ENCODE peak calls at places on chromosome 16, in seven cellular contexts. One of them, this sample, is unnamed.

GRCh38 chr16:16797239-16797638 is 418.3 kb downstream of the NPIPA7 start:
- DNase-seq in fibroblast of pulmonary artery: no peak
- DNase-seq in Caco-2: no peak
- DNase-seq in heart left ventricle: no peak
- DNase-seq in foreskin fibroblast: no peak
- DNase-seq in lower leg skin: no peak
- DNase-seq in GM23338: peak; percentile 72
- DNase-seq in this sample: no peak

GRCh38 chr16:8867483-8868271 is 1.1 kb downstream of the CARHSP1 start:
- DNase-seq in fibroblast of pulmonary artery: no peak
- DNase-seq in Caco-2: no peak
- DNase-seq in heart left ventricle: peak; percentile 67
- DNase-seq in foreskin fibroblast: no peak
- DNase-seq in lower leg skin: no peak
- DNase-seq in GM23338: no peak
- DNase-seq in this sample: peak; percentile 51

GRCh38 chr16:17359778-17360177 is 111.0 kb downstream of the XYLT1 start:
- DNase-seq in fibroblast of pulmonary artery: no peak
- DNase-seq in Caco-2: no peak
- DNase-seq in heart left ventricle: no peak
- DNase-seq in foreskin fibroblast: peak; percentile 71
- DNase-seq in lower leg skin: no peak
- DNase-seq in GM23338: no peak
- DNase-seq in this sample: no peak

GRCh38 chr16:4362476-4363250 is 9.0 kb upstream of the VASN start:
- DNase-seq in fibroblast of pulmonary artery: no peak
- DNase-seq in Caco-2: no peak
- DNase-seq in heart left ventricle: no peak
- DNase-seq in foreskin fibroblast: no peak
- DNase-seq in lower leg skin: no peak
- DNase-seq in GM23338: no peak
- DNase-seq in this sample: no peak

GRCh38 chr16:27852681-27853080 is 210.8 kb downstream of the GSG1L start:
- DNase-seq in fibroblast of pulmonary artery: no peak
- DNase-seq in Caco-2: no peak
- DNase-seq in heart left ventricle: no peak
- DNase-seq in foreskin fibroblast: no peak
- DNase-seq in lower leg skin: no peak
- DNase-seq in GM23338: no peak
- DNase-seq in this sample: no peak

GRCh38 chr16:4733747-4734062 is 366 bp downstream of the ANKS3 start:
- DNase-seq in fibroblast of pulmonary artery: no peak
- DNase-seq in Caco-2: no peak
- DNase-seq in heart left ventricle: no peak
- DNase-seq in foreskin fibroblast: no peak
- DNase-seq in lower leg skin: no peak
- DNase-seq in GM23338: no peak
- DNase-seq in this sample: no peak

GRCh38 chr16:85390511-85391174 is 222.5 kb upstream of the GSE1 start:
- DNase-seq in fibroblast of pulmonary artery: peak; percentile 94
- DNase-seq in Caco-2: peak; percentile 95
- DNase-seq in heart left ventricle: peak; percentile 91
- DNase-seq in foreskin fibroblast: peak; percentile 90
- DNase-seq in lower leg skin: peak; percentile 83
- DNase-seq in GM23338: no peak
- DNase-seq in this sample: peak; percentile 77

GRCh38 chr16:65728172-65728571 is 606.3 kb upstream of the CDH11 start:
- DNase-seq in fibroblast of pulmonary artery: peak; percentile 18
- DNase-seq in Caco-2: no peak
- DNase-seq in heart left ventricle: peak; percentile 28
- DNase-seq in foreskin fibroblast: no peak
- DNase-seq in lower leg skin: peak; percentile 26
- DNase-seq in GM23338: peak; percentile 51
- DNase-seq in this sample: no peak

GRCh38 chr16:22188595-22189442 is 17.3 kb upstream of the EEF2K start:
- DNase-seq in fibroblast of pulmonary artery: peak; percentile 96
- DNase-seq in Caco-2: peak; percentile 69
- DNase-seq in heart left ventricle: peak; percentile 66
- DNase-seq in foreskin fibroblast: peak; percentile 86
- DNase-seq in lower leg skin: peak; percentile 75
- DNase-seq in GM23338: peak; percentile 87
- DNase-seq in this sample: no peak

GRCh38 chr16:31179153-31179746 is 689 bp upstream of the FUS start:
- DNase-seq in fibroblast of pulmonary artery: no peak
- DNase-seq in Caco-2: no peak
- DNase-seq in heart left ventricle: no peak
- DNase-seq in foreskin fibroblast: no peak
- DNase-seq in lower leg skin: no peak
- DNase-seq in GM23338: no peak
- DNase-seq in this sample: no peak

GRCh38 chr16:28935924-28936783 is 4.4 kb downstream of the CD19 start:
- DNase-seq in fibroblast of pulmonary artery: peak; percentile 77
- DNase-seq in Caco-2: peak; percentile 48
- DNase-seq in heart left ventricle: peak; percentile 84
- DNase-seq in foreskin fibroblast: peak; percentile 61
- DNase-seq in lower leg skin: peak; percentile 65
- DNase-seq in GM23338: peak; percentile 96
- DNase-seq in this sample: peak; percentile 66

GRCh38 chr16:14374451-14375131 is 255.5 kb downstream of the PARN start:
- DNase-seq in fibroblast of pulmonary artery: no peak
- DNase-seq in Caco-2: no peak
- DNase-seq in heart left ventricle: no peak
- DNase-seq in foreskin fibroblast: no peak
- DNase-seq in lower leg skin: no peak
- DNase-seq in GM23338: no peak
- DNase-seq in this sample: no peak

GRCh38 chr16:22372882-22373661 is 1.3 kb downstream of the CDR2 start:
- DNase-seq in fibroblast of pulmonary artery: no peak
- DNase-seq in Caco-2: no peak
- DNase-seq in heart left ventricle: no peak
- DNase-seq in foreskin fibroblast: no peak
- DNase-seq in lower leg skin: no peak
- DNase-seq in GM23338: no peak
- DNase-seq in this sample: no peak

GRCh38 chr16:85289760-85290625 is 177.7 kb upstream of the CIBAR2 start:
- DNase-seq in fibroblast of pulmonary artery: no peak
- DNase-seq in Caco-2: no peak
- DNase-seq in heart left ventricle: no peak
- DNase-seq in foreskin fibroblast: no peak
- DNase-seq in lower leg skin: no peak
- DNase-seq in GM23338: no peak
- DNase-seq in this sample: no peak

GRCh38 chr16:29256501-29256981 is 150.0 kb downstream of the NPIPB11 start:
- DNase-seq in fibroblast of pulmonary artery: no peak
- DNase-seq in Caco-2: no peak
- DNase-seq in heart left ventricle: no peak
- DNase-seq in foreskin fibroblast: no peak
- DNase-seq in lower leg skin: no peak
- DNase-seq in GM23338: peak; percentile 37
- DNase-seq in this sample: no peak

GRCh38 chr16:63650550-63650949 is 1471.3 kb downstream of the CDH11 start:
- DNase-seq in fibroblast of pulmonary artery: no peak
- DNase-seq in Caco-2: no peak
- DNase-seq in heart left ventricle: no peak
- DNase-seq in foreskin fibroblast: no peak
- DNase-seq in lower leg skin: no peak
- DNase-seq in GM23338: no peak
- DNase-seq in this sample: no peak

GRCh38 chr16:66365588-66365987 is 903 bp upstream of the CDH5 start:
- DNase-seq in fibroblast of pulmonary artery: peak; percentile 92
- DNase-seq in Caco-2: no peak
- DNase-seq in heart left ventricle: peak; percentile 75
- DNase-seq in foreskin fibroblast: no peak
- DNase-seq in lower leg skin: peak; percentile 59
- DNase-seq in GM23338: no peak
- DNase-seq in this sample: no peak

GRCh38 chr16:70579648-70580630 is 56.3 kb downstream of the SF3B3 start:
- DNase-seq in fibroblast of pulmonary artery: no peak
- DNase-seq in Caco-2: no peak
- DNase-seq in heart left ventricle: peak; percentile 43
- DNase-seq in foreskin fibroblast: no peak
- DNase-seq in lower leg skin: no peak
- DNase-seq in GM23338: no peak
- DNase-seq in this sample: no peak

GRCh38 chr16:26905336-26905735 is 161.4 kb upstream of the C16orf82 start:
- DNase-seq in fibroblast of pulmonary artery: no peak
- DNase-seq in Caco-2: no peak
- DNase-seq in heart left ventricle: no peak
- DNase-seq in foreskin fibroblast: peak; percentile 9
- DNase-seq in lower leg skin: no peak
- DNase-seq in GM23338: no peak
- DNase-seq in this sample: no peak

GRCh38 chr16:13982446-13982845 is 62.5 kb downstream of the ERCC4 start:
- DNase-seq in fibroblast of pulmonary artery: peak; percentile 17
- DNase-seq in Caco-2: no peak
- DNase-seq in heart left ventricle: no peak
- DNase-seq in foreskin fibroblast: no peak
- DNase-seq in lower leg skin: no peak
- DNase-seq in GM23338: no peak
- DNase-seq in this sample: no peak

DNA sequence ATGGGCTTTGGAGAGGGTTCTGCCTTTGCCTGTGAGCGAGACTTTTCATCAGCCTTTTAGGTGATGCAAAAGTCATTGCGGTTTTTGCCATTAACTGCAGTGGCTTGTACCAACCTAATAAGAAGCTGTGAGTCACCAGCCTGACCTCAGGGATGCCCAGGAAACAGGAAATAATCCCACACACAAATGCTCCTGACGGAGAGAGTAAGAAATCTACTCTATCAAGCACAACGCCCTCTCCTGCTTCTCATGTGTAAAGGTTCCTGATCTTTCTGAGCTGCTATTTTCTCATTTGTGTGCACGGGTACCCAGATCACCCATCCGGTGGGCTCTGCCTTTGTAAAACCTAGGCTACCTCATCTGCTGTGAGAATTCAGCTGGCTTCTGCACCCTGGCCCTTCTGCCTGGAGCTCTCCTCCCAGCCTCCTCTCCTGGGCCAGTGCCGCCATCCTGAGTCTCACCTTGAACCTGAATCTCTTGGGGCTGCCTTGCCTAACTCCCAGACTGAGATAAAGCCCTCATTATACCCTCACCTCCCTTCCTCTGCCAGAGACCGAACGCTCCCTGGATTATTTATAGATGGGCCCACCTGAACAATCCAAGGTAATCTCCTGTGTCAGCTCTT is 299.7 kb downstream of the C16orf95 start:
- DNase-seq in fibroblast of pulmonary artery: peak; percentile 83
- DNase-seq in Caco-2: peak; percentile 13
- DNase-seq in heart left ventricle: no peak
- DNase-seq in foreskin fibroblast: peak; percentile 83
- DNase-seq in lower leg skin: no peak
- DNase-seq in GM23338: peak; percentile 62
- DNase-seq in this sample: no peak
- TF ChIP-seq CTCF in fibroblast of pulmonary artery: peak; percentile 46
- TF ChIP-seq CTCF in Caco-2: no peak
- TF ChIP-seq CTCF in heart left ventricle: no peak
- TF ChIP-seq CTCF in foreskin fibroblast: no peak
- TF ChIP-seq CTCF in lower leg skin: no peak
- TF ChIP-seq CTCF in GM23338: peak; percentile 48
- TF ChIP-seq CTCF in this sample: no peak

DNA sequence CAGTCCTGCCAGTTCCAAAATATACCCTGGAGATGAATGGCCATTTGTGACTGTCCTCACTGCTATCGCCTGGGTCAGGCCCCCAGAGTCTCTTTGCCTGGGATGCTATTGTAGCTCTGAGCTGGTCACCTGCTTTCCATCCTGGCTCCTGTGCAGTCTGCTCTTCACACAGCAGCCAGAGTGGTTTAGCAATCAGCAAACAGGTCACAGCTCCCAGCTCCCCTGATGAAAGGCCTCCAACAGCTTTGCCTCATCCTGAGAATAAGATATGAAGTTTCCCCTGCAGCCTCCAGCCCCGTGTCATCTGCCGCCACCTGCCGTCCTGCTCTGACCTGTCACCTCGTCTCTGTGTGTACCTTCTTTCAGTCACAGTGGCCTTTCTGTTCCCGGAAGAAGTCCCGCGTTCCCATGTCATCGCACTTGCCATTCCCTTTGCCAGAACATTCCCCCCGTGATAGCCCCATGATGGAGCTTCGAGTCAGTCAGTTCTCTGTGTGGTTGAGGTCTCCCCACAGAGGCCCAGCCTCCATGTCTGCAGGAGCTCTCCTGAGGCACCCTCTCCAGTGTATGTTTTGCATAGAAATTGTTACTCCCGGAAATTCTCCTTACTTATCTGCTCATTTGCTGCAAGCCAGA is 281.5 kb downstream of the SNX29 start:
- DNase-seq in fibroblast of pulmonary artery: no peak
- DNase-seq in Caco-2: peak; percentile 85
- DNase-seq in heart left ventricle: no peak
- DNase-seq in foreskin fibroblast: no peak
- DNase-seq in lower leg skin: no peak
- DNase-seq in GM23338: peak; percentile 28
- DNase-seq in this sample: no peak
- TF ChIP-seq CTCF in fibroblast of pulmonary artery: no peak
- TF ChIP-seq CTCF in Caco-2: peak; percentile 37
- TF ChIP-seq CTCF in heart left ventricle: no peak
- TF ChIP-seq CTCF in foreskin fibroblast: no peak
- TF ChIP-seq CTCF in lower leg skin: no peak
- TF ChIP-seq CTCF in GM23338: peak; percentile 63
- TF ChIP-seq CTCF in this sample: no peak

GRCh38 chr16:78705694-78706093 is 606.2 kb downstream of the WWOX start:
- DNase-seq in fibroblast of pulmonary artery: peak; percentile 10
- DNase-seq in Caco-2: no peak
- DNase-seq in heart left ventricle: no peak
- DNase-seq in foreskin fibroblast: no peak
- DNase-seq in lower leg skin: no peak
- DNase-seq in GM23338: peak; percentile 62
- DNase-seq in this sample: no peak
- TF ChIP-seq CTCF in fibroblast of pulmonary artery: peak; percentile 8
- TF ChIP-seq CTCF in Caco-2: peak; percentile 65
- TF ChIP-seq CTCF in heart left ventricle: peak; percentile 11
- TF ChIP-seq CTCF in foreskin fibroblast: no peak
- TF ChIP-seq CTCF in lower leg skin: no peak
- TF ChIP-seq CTCF in GM23338: peak; percentile 71
- TF ChIP-seq CTCF in this sample: no peak

DNA sequence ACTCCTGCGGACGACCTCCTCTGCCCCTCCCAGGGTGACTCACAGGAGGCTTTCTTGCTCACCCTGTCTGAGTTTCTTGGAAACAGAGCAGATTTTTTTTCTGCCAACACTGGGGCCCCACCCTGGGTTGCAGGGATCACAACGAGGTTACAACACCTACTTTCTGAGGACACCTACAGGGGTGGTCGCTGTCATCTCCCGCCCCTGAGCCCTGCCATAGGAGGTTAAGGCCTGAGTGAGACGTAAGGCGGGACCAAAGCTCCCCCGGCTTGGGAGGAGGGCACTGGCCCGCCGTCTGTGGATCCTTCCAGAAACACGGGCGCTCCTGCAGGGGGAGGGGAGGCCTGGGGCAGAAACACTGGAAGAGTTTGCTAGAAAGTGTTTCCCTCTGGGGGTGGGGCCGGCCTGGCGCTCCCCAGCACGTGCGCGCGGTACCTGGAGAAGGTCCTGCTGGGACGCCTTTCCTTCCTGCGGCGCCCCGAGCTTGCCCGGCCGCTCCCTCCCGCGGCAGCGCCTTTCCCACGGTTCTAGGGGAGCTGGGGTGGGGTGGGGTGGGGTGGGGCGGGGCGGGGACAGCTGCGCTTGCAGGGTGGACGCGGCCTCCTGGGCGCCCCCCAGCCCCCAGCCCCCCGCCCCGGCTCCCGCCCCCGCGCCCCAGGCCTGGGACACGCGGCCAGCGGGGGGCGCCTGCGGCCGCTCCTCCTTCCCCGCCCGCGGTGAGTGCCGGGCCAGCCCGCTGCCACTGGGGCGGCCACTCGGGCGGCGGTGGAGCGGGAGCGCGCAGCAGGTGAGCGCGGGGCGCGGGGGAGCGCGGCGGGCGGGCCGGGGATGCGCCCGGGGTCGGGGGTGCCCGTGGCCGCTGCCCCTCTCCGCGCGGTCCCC is 20.7 kb upstream of the ADCY7 start:
- DNase-seq in fibroblast of pulmonary artery: peak; percentile 42
- DNase-seq in Caco-2: peak; percentile 90
- DNase-seq in heart left ventricle: peak; percentile 61
- DNase-seq in foreskin fibroblast: peak; percentile 47
- DNase-seq in lower leg skin: peak; percentile 79
- DNase-seq in GM23338: peak; percentile 48
- DNase-seq in this sample: peak; percentile 42
- TF ChIP-seq CTCF in fibroblast of pulmonary artery: no peak
- TF ChIP-seq CTCF in Caco-2: peak; percentile 38
- TF ChIP-seq CTCF in heart left ventricle: no peak
- TF ChIP-seq CTCF in foreskin fibroblast: no peak
- TF ChIP-seq CTCF in lower leg skin: no peak
- TF ChIP-seq CTCF in GM23338: peak; percentile 29
- TF ChIP-seq CTCF in this sample: no peak

This sample was measured in omental fat pad.